ENCODE peak calls at places on chromosomes 2 and 18, in six cellular contexts. One of them, this sample, is unnamed.

GRCh38 chr2:25228848-25229674 is 60.7 kb upstream of the POMC start:
- DNase-seq in EH: peak; percentile 81
- DNase-seq in PC-3: peak; percentile 83
- DNase-seq in mucosa of gallbladder: peak; percentile 61
- DNase-seq in Ammon's horn: peak; percentile 76
- DNase-seq in neural progenitor cell: peak; percentile 91
- DNase-seq in this sample: peak; percentile 81

GRCh38 chr18:54251606-54252400 is 17.5 kb upstream of the POLI start:
- DNase-seq in EH: peak; percentile 9
- DNase-seq in PC-3: no peak
- DNase-seq in mucosa of gallbladder: no peak
- DNase-seq in Ammon's horn: no peak
- DNase-seq in neural progenitor cell: peak; percentile 70
- DNase-seq in this sample: no peak

GRCh38 chr2:147715807-147716206 is 129.0 kb upstream of the ACVR2A start:
- DNase-seq in EH: peak; percentile 77
- DNase-seq in PC-3: no peak
- DNase-seq in mucosa of gallbladder: no peak
- DNase-seq in Ammon's horn: no peak
- DNase-seq in neural progenitor cell: no peak
- DNase-seq in this sample: no peak

GRCh38 chr18:9737814-9738160 is 29.7 kb downstream of the RAB31 start:
- DNase-seq in EH: peak; percentile 46
- DNase-seq in PC-3: peak; percentile 56
- DNase-seq in mucosa of gallbladder: no peak
- DNase-seq in Ammon's horn: peak; percentile 84
- DNase-seq in neural progenitor cell: no peak
- DNase-seq in this sample: no peak

GRCh38 chr18:59954746-59955145 is 55.0 kb downstream of the PMAIP1 start:
- DNase-seq in EH: peak; percentile 66
- DNase-seq in PC-3: peak; percentile 76
- DNase-seq in mucosa of gallbladder: no peak
- DNase-seq in Ammon's horn: no peak
- DNase-seq in neural progenitor cell: no peak
- DNase-seq in this sample: peak; percentile 10

GRCh38 chr2:150729495-150729955 is 242.1 kb upstream of the RND3 start:
- DNase-seq in EH: no peak
- DNase-seq in PC-3: peak; percentile 69
- DNase-seq in mucosa of gallbladder: no peak
- DNase-seq in Ammon's horn: no peak
- DNase-seq in neural progenitor cell: no peak
- DNase-seq in this sample: no peak

GRCh38 chr2:168244318-168244717 is 3.1 kb downstream of the STK39 start:
- DNase-seq in EH: peak; percentile 7
- DNase-seq in PC-3: peak; percentile 35
- DNase-seq in mucosa of gallbladder: peak; percentile 34
- DNase-seq in Ammon's horn: no peak
- DNase-seq in neural progenitor cell: no peak
- DNase-seq in this sample: peak; percentile 40

GRCh38 chr18:79242246-79242645 is 153.5 kb upstream of the NFATC1 start:
- DNase-seq in EH: no peak
- DNase-seq in PC-3: no peak
- DNase-seq in mucosa of gallbladder: no peak
- DNase-seq in Ammon's horn: no peak
- DNase-seq in neural progenitor cell: no peak
- DNase-seq in this sample: no peak

GRCh38 chr2:48419884-48420511 is 110.0 kb upstream of the STON1 start:
- DNase-seq in EH: no peak
- DNase-seq in PC-3: no peak
- DNase-seq in mucosa of gallbladder: no peak
- DNase-seq in Ammon's horn: peak; percentile 53
- DNase-seq in neural progenitor cell: no peak
- DNase-seq in this sample: no peak

GRCh38 chr18:40407913-40408312 is 1547.1 kb upstream of the PIK3C3 start:
- DNase-seq in EH: no peak
- DNase-seq in PC-3: no peak
- DNase-seq in mucosa of gallbladder: no peak
- DNase-seq in Ammon's horn: peak; percentile 28
- DNase-seq in neural progenitor cell: no peak
- DNase-seq in this sample: no peak